ENCODE peak calls at places on chromosome 16, in six cellular contexts. I, J, E, U, R and B are unnamed samples.

GRCh38 chr16:30377812-30378235 is 3.2 kb downstream of the MYL11 start:
- DNase-seq in I (peak; percentile 89), J (peak; percentile 93), E (peak; percentile 87), U (peak; percentile 63), R (peak; percentile 97), B (peak; percentile 75)

GRCh38 chr16:85567101-85567866 is 45.8 kb upstream of the GSE1 start:
- DNase-seq in I (no peak), J (no peak), E (no peak), U (no peak), R (no peak), B (no peak)

GRCh38 chr16:47958726-47959125 is 197.1 kb downstream of the ABCC12 start:
- DNase-seq in I (no peak), J (no peak), E (no peak), U (no peak), R (no peak), B (no peak)

GRCh38 chr16:67101683-67102082 is 8.1 kb upstream of the PHAF1 start:
- DNase-seq in I (no peak), J (no peak), E (no peak), U (no peak), R (no peak), B (no peak)

GRCh38 chr16:67386861-67387455 is 6.3 kb downstream of the TPPP3 start:
- DNase-seq in I (no peak), J (no peak), E (no peak), U (no peak), R (peak; percentile 41), B (no peak)

GRCh38 chr16:73232555-73233422 is 184.9 kb upstream of the ZFHX3 start:
- DNase-seq in I (peak; percentile 68), J (peak; percentile 56), E (peak; percentile 20), U (no peak), R (no peak), B (no peak)

GRCh38 chr16:69942099-69942491 is 9.0 kb upstream of the CLEC18A start:
- DNase-seq in I (no peak), J (no peak), E (peak; percentile 32), U (no peak), R (no peak), B (no peak)

GRCh38 chr16:7268182-7268581 is 64.5 kb upstream of the RBFOX1 start:
- DNase-seq in I (peak; percentile 40), J (peak; percentile 3), E (no peak), U (no peak), R (no peak), B (peak; percentile 67)

GRCh38 chr16:81600275-81600674 is 155.7 kb downstream of the CMIP start:
- DNase-seq in I (no peak), J (no peak), E (no peak), U (no peak), R (no peak), B (no peak)

GRCh38 chr16:8587065-8587464 is 3.2 kb downstream of the TMEM114 start:
- DNase-seq in I (no peak), J (no peak), E (no peak), U (no peak), R (no peak), B (no peak)

GRCh38 chr16:726188-726437 is 130 bp downstream of the CCDC78 start:
- DNase-seq in I (no peak), J (no peak), E (no peak), U (no peak), R (no peak), B (no peak)

GRCh38 chr16:75806487-75806886 is 80.2 kb upstream of the CPHXL start:
- DNase-seq in I (no peak), J (no peak), E (no peak), U (no peak), R (no peak), B (no peak)

GRCh38 chr16:62190426-62190825 is 154.2 kb upstream of the CDH8 start:
- DNase-seq in I (no peak), J (no peak), E (no peak), U (peak; percentile 44), R (no peak), B (no peak)
- TF ChIP-seq CTCF in I (peak; percentile 39), J (peak; percentile 11), E (peak; percentile 58), U (peak; percentile 49), R (no peak), B (peak; percentile 76)

GRCh38 chr16:50547340-50547865 is 793 bp upstream of the NKD1 start:
- DNase-seq in I (peak; percentile 53), J (peak; percentile 68), E (peak; percentile 60), U (peak; percentile 69), R (peak; percentile 78), B (peak; percentile 45)
- TF ChIP-seq CTCF in I (no peak), J (no peak), E (peak; percentile 41), U (peak; percentile 49), R (no peak), B (peak; percentile 51)

GRCh38 chr16:46801428-46802049 is 29.4 kb downstream of the C16orf87 start:
- DNase-seq in I (no peak), J (peak; percentile 38), E (no peak), U (no peak), R (no peak), B (no peak)
- TF ChIP-seq CTCF in I (peak; percentile 37), J (peak; percentile 55), E (peak; percentile 40), U (peak; percentile 43), R (no peak), B (peak; percentile 69)

GRCh38 chr16:56041556-56042140 is 149.6 kb upstream of the GNAO1 start:
- DNase-seq in I (peak; percentile 42), J (peak; percentile 6), E (peak; percentile 38), U (no peak), R (no peak), B (no peak)
- TF ChIP-seq CTCF in I (no peak), J (no peak), E (peak; percentile 68), U (peak; percentile 11), R (no peak), B (peak; percentile 61)

GRCh38 chr16:79051313-79051712 is 549.2 kb downstream of the MAF start:
- DNase-seq in I (no peak), J (no peak), E (no peak), U (no peak), R (no peak), B (no peak)

GRCh38 chr16:79045191-79045590 is 555.3 kb downstream of the MAF start:
- DNase-seq in I (no peak), J (no peak), E (no peak), U (no peak), R (no peak), B (no peak)

GRCh38 chr16:79049040-79049439 is 551.5 kb downstream of the MAF start:
- DNase-seq in I (no peak), J (no peak), E (no peak), U (no peak), R (no peak), B (no peak)

GRCh38 chr16:79050063-79050462 is 550.5 kb downstream of the MAF start:
- DNase-seq in I (no peak), J (no peak), E (no peak), U (no peak), R (no peak), B (no peak)

GRCh38 chr16:79047337-79047736 is 553.2 kb downstream of the MAF start:
- DNase-seq in I (no peak), J (peak; percentile 12), E (no peak), U (peak; percentile 35), R (no peak), B (no peak)
- TF ChIP-seq CTCF in I (peak; percentile 39), J (peak; percentile 38), E (peak; percentile 50), U (peak; percentile 54), R (no peak), B (peak; percentile 68)

GRCh38 chr16:3212567-3212966 is 22.4 kb downstream of the ZNF200 start:
- DNase-seq in I (no peak), J (no peak), E (no peak), U (no peak), R (no peak), B (no peak)

GRCh38 chr16:3216263-3216640 is 18.7 kb downstream of the ZNF200 start:
- DNase-seq in I (no peak), J (no peak), E (no peak), U (no peak), R (no peak), B (no peak)

GRCh38 chr16:3214904-3215600 is 19.9 kb downstream of the ZNF200 start:
- DNase-seq in I (no peak), J (no peak), E (no peak), U (peak; percentile 57), R (no peak), B (no peak)

GRCh38 chr16:3215601-3216262 is 19.2 kb downstream of the ZNF200 start:
- DNase-seq in I (no peak), J (no peak), E (no peak), U (peak; percentile 13), R (no peak), B (no peak)

GRCh38 chr16:3212006-3212405 is 23.0 kb downstream of the ZNF200 start:
- DNase-seq in I (no peak), J (no peak), E (no peak), U (no peak), R (no peak), B (no peak)
- TF ChIP-seq CTCF in I (no peak), J (no peak), E (no peak), U (no peak), R (no peak), B (no peak)